ENCODE peak calls at places on chromosomes 5 and 9, in seven cellular contexts. Z is activated CD4-positive, CD25-positive, alpha-beta regulatory T cell treated with anti-CD3 and anti-CD28 coated beads, Interleukin-2, amount 50 U/mL, for 72 hours; E is SK-N-DZ; I is psoas muscle; M is WTC11; H is stimulated activated CD8-positive, alpha-beta memory T cell treated with anti-CD3 and anti-CD28 coated beads, Interleukin-7, amount 100 ng/mL, for 4 hours; A is C1 segment of cervical spinal cord. D is an unnamed sample.
A peak's percentile ranks its signal among the peaks of the same experiment; 100 is the strongest.

GRCh38 chr5:149937610-149938009 is 7.0 kb downstream of the PDE6A start:
- DNase-seq in Z (no peak), E (no peak), I (no peak), M (no peak), H (no peak), A (no peak), D (no peak)

GRCh38 chr5:179114756-179115155 is 54.6 kb downstream of the ZNF354C start:
- DNase-seq in Z (no peak), E (no peak), I (no peak), M (no peak), H (no peak), A (no peak), D (no peak)

GRCh38 chr5:58497956-58498942 is 7.0 kb downstream of the GAPT start:
- DNase-seq in Z (no peak), E (peak; percentile 60), I (no peak), M (peak; percentile 66), H (no peak), A (no peak), D (no peak)

GRCh38 chr5:139094154-139095131 is 103.7 kb downstream of the SIL1 start:
- DNase-seq in Z (no peak), E (no peak), I (no peak), M (no peak), H (no peak), A (no peak), D (no peak)

GRCh38 chr5:56816546-56817081 is 1.3 kb downstream of the MAP3K1 start:
- DNase-seq in Z (peak; percentile 68), E (peak; percentile 48), I (peak; percentile 57), M (peak; percentile 59), H (no peak), A (no peak), D (no peak)

GRCh38 chr9:2122299-2122698 is 107.2 kb downstream of the SMARCA2 start:
- DNase-seq in Z (no peak), E (no peak), I (no peak), M (no peak), H (no peak), A (no peak), D (no peak)

GRCh38 chr5:127392762-127393161 is 102.2 kb downstream of the MEGF10 start:
- DNase-seq in Z (no peak), E (no peak), I (no peak), M (no peak), H (no peak), A (no peak), D (no peak)

GRCh38 chr5:168314735-168315411 is 23.4 kb downstream of the WWC1 start:
- DNase-seq in Z (no peak), E (no peak), I (no peak), M (peak; percentile 24), H (no peak), A (no peak), D (no peak)

GRCh38 chr5:112390327-112390726 is 28.8 kb downstream of the EPB41L4A start:
- DNase-seq in Z (no peak), E (no peak), I (no peak), M (no peak), H (no peak), A (no peak), D (no peak)

GRCh38 chr5:35626108-35626507 is 8.4 kb downstream of the SPEF2 start:
- DNase-seq in Z (no peak), E (no peak), I (no peak), M (no peak), H (no peak), A (no peak), D (no peak)

GRCh38 chr9:100473271-100474081 is 527 bp downstream of the TMEFF1 start:
- DNase-seq in Z (peak; percentile 42), E (peak; percentile 21), I (peak; percentile 21), M (peak; percentile 54), H (no peak), A (no peak), D (no peak)